ENCODE peak calls at places on chromosomes 12 and 14, in seven cellular contexts. F, C, T, E, Z, R and P are unnamed samples.

GRCh38 chr14:61281186-61281676 is at the start of gene TMEM30B:
- DNase-seq in F (no peak), C (no peak), T (peak), E (peak), Z (no peak), R (peak), P (peak)

GRCh38 chr14:106372870-106373657 is 846.7 kb downstream of the TMEM121 start:
- DNase-seq in F (no peak), C (peak), T (peak), E (peak), Z (no peak), R (peak), P (peak)

GRCh38 chr12:990308-990648 is 745 bp upstream of the ERC1 start:
- DNase-seq in F (peak), C (peak), T (peak), E (peak), Z (no peak), R (no peak), P (peak)

GRCh38 chr14:38578278-38578681 is 322.4 kb upstream of the CLEC14A start:
- DNase-seq in F (peak), C (no peak), T (no peak), E (no peak), Z (no peak), R (peak), P (no peak)

GRCh38 chr12:124463341-124463861 is 104.0 kb downstream of the NCOR2 start:
- DNase-seq in F (no peak), C (no peak), T (no peak), E (no peak), Z (peak), R (peak), P (no peak)

GRCh38 chr12:47939009-47939601 is 24.3 kb upstream of the TMEM106C start:
- DNase-seq in F (no peak), C (no peak), T (no peak), E (no peak), Z (no peak), R (no peak), P (no peak)

GRCh38 chr12:110426300-110426910 is 22.9 kb upstream of the ANAPC7 start:
- DNase-seq in F (no peak), C (no peak), T (no peak), E (no peak), Z (no peak), R (no peak), P (no peak)

GRCh38 chr14:93369393-93370266 is 22.6 kb downstream of the COX8C start:
- DNase-seq in F (no peak), C (no peak), T (no peak), E (no peak), Z (no peak), R (no peak), P (no peak)

GRCh38 chr12:52513736-52514135 is 6.5 kb downstream of the KRT5 start:
- DNase-seq in F (no peak), C (no peak), T (no peak), E (no peak), Z (no peak), R (no peak), P (no peak)

GRCh38 chr12:132424118-132424438 is 65.9 kb upstream of the FBRSL1 start:
- DNase-seq in F (no peak), C (no peak), T (no peak), E (no peak), Z (peak), R (no peak), P (no peak)

GRCh38 chr12:58764100-58764953 is 156.0 kb downstream of the LRIG3 start:
- DNase-seq in F (no peak), C (no peak), T (no peak), E (no peak), Z (no peak), R (no peak), P (no peak)

GRCh38 chr12:132572106-132572505 is 38.3 kb downstream of the LRCOL1 start:
- DNase-seq in F (no peak), C (no peak), T (no peak), E (no peak), Z (no peak), R (peak), P (no peak)

GRCh38 chr12:98532687-98533304 is 17.4 kb downstream of the TMPO start:
- DNase-seq in F (peak), C (no peak), T (peak), E (no peak), Z (peak), R (peak), P (peak)

GRCh38 chr14:41607966-41608663 is 1.4 kb downstream of the LRFN5 start:
- DNase-seq in F (no peak), C (no peak), T (no peak), E (no peak), Z (no peak), R (peak), P (no peak)

GRCh38 chr14:61472801-61473376 is 151.5 kb downstream of the PRKCH start:
- DNase-seq in F (no peak), C (no peak), T (no peak), E (peak), Z (no peak), R (no peak), P (peak)

GRCh38 chr14:22300646-22301045 is 288.4 kb downstream of the DAD1 start:
- DNase-seq in F (no peak), C (no peak), T (no peak), E (no peak), Z (no peak), R (no peak), P (no peak)

GRCh38 chr12:112327209-112327930 is 54.9 kb downstream of the HECTD4 start:
- DNase-seq in F (no peak), C (no peak), T (no peak), E (no peak), Z (no peak), R (no peak), P (no peak)

GRCh38 chr12:96132819-96133218 is 61.4 kb upstream of the ELK3 start:
- DNase-seq in F (no peak), C (no peak), T (peak), E (no peak), Z (no peak), R (no peak), P (peak)

GRCh38 chr14:32345311-32345771 is 16.2 kb downstream of the AKAP6 start:
- DNase-seq in F (no peak), C (no peak), T (peak), E (no peak), Z (no peak), R (no peak), P (no peak)

GRCh38 chr14:74414380-74414779 is 11.6 kb downstream of the SYNDIG1L start:
- DNase-seq in F (no peak), C (no peak), T (peak), E (no peak), Z (no peak), R (peak), P (no peak)

GRCh38 chr12:101485015-101485414 is 9.9 kb downstream of the SPIC start:
- DNase-seq in F (no peak), C (no peak), T (no peak), E (no peak), Z (no peak), R (no peak), P (no peak)

GRCh38 chr14:30550335-30550734 is 8.6 kb upstream of the G2E3 start:
- DNase-seq in F (no peak), C (no peak), T (peak), E (no peak), Z (no peak), R (no peak), P (no peak)

GRCh38 chr14:102980409-102980810 is 57.9 kb downstream of the AMN start:
- DNase-seq in F (no peak), C (no peak), T (no peak), E (no peak), Z (no peak), R (no peak), P (no peak)

GRCh38 chr14:73888971-73889370 is 2.3 kb downstream of the ZNF410 start:
- DNase-seq in F (peak), C (no peak), T (peak), E (no peak), Z (no peak), R (no peak), P (no peak)

GRCh38 chr14:22650960-22651521 is 6.9 kb upstream of the OR6J1 start:
- DNase-seq in F (no peak), C (no peak), T (peak), E (no peak), Z (no peak), R (no peak), P (no peak)

GRCh38 chr12:95790912-95791849 is 617 bp upstream of the NTN4 start:
- DNase-seq in F (peak), C (peak), T (peak), E (peak), Z (peak), R (peak), P (peak)